ENCODE peak calls at places on chromosomes 1 and 21, in ten cellular contexts. P is fibroblast of lung; R is sciatic nerve; S is EL; K is T1000; E is substantia nigra; M is ascending aorta; Q is NCI-H2081; L is activated naive CD4-positive, alpha-beta T cell treated with anti-CD3 and anti-CD28 coated beads for 36 hours; A is Kasumi-1. G is an unnamed sample.

GRCh38 chr1:18929686-18930085 is 26.8 kb downstream of the IFFO2 start:
- DNase-seq in P (peak), R (no peak), S (peak), K (no peak), E (no peak), M (no peak), Q (no peak), L (no peak), A (no peak), G (peak)

GRCh38 chr1:60984066-60984799 is 98.1 kb upstream of the NFIA start:
- DNase-seq in P (peak), R (peak), S (peak), K (no peak), E (no peak), M (peak), Q (no peak), L (no peak), A (no peak), G (peak)

GRCh38 chr1:77556045-77556444 is 126.4 kb downstream of the ZZZ3 start:
- DNase-seq in P (no peak), R (no peak), S (no peak), K (no peak), E (no peak), M (no peak), Q (no peak), L (no peak), A (peak), G (no peak)

GRCh38 chr1:221669441-221669840 is 72.4 kb downstream of the DUSP10 start:
- DNase-seq in P (no peak), R (no peak), S (no peak), K (no peak), E (no peak), M (no peak), Q (peak), L (no peak), A (no peak), G (no peak)

GRCh38 chr1:58446368-58446767 is 100.2 kb downstream of the OMA1 start:
- DNase-seq in P (no peak), R (no peak), S (no peak), K (no peak), E (no peak), M (no peak), Q (no peak), L (no peak), A (no peak), G (no peak)

GRCh38 chr1:160083968-160084770 is 2.8 kb downstream of the KCNJ9 start:
- DNase-seq in P (peak), R (peak), S (no peak), K (no peak), E (peak), M (no peak), Q (peak), L (peak), A (no peak), G (peak)

GRCh38 chr1:89831462-89832113 is 10.8 kb downstream of the LRRC8D start:
- DNase-seq in P (no peak), R (no peak), S (no peak), K (no peak), E (peak), M (no peak), Q (no peak), L (no peak), A (no peak), G (no peak)

GRCh38 chr1:15260418-15261154 is 13.6 kb downstream of the FHAD1 start:
- DNase-seq in P (peak), R (no peak), S (peak), K (peak), E (no peak), M (no peak), Q (no peak), L (no peak), A (no peak), G (peak)

GRCh38 chr1:45334308-45335245 is 5.4 kb upstream of the TOE1 start:
- DNase-seq in P (no peak), R (no peak), S (no peak), K (no peak), E (peak), M (no peak), Q (no peak), L (no peak), A (peak), G (peak)

GRCh38 chr1:61083014-61083798 is 845 bp downstream of the NFIA start:
- DNase-seq in P (peak), R (peak), S (peak), K (peak), E (peak), M (no peak), Q (peak), L (peak), A (no peak), G (peak)

GRCh38 chr1:159991513-159991912 is 37.5 kb upstream of the SLAMF9 start:
- DNase-seq in P (no peak), R (no peak), S (no peak), K (no peak), E (no peak), M (no peak), Q (no peak), L (peak), A (peak), G (peak)

GRCh38 chr1:182770193-182770592 is 19.4 kb upstream of the NPL start:
- DNase-seq in P (no peak), R (no peak), S (no peak), K (no peak), E (no peak), M (no peak), Q (no peak), L (no peak), A (no peak), G (no peak)

GRCh38 chr1:71330991-71331390 is 250.2 kb upstream of the ZRANB2 start:
- DNase-seq in P (no peak), R (no peak), S (no peak), K (no peak), E (no peak), M (no peak), Q (no peak), L (no peak), A (no peak), G (no peak)

GRCh38 chr1:119488216-119488615 is 18.8 kb upstream of the HSD3B1 start:
- DNase-seq in P (no peak), R (no peak), S (no peak), K (no peak), E (no peak), M (no peak), Q (no peak), L (no peak), A (no peak), G (no peak)

GRCh38 chr1:19468397-19468956 is 16.9 kb downstream of the CAPZB start:
- DNase-seq in P (no peak), R (no peak), S (no peak), K (no peak), E (no peak), M (no peak), Q (no peak), L (peak), A (peak), G (peak)

GRCh38 chr1:4702927-4703326 is 48.5 kb downstream of the AJAP1 start:
- DNase-seq in P (peak), R (no peak), S (no peak), K (no peak), E (no peak), M (no peak), Q (no peak), L (no peak), A (no peak), G (no peak)

GRCh38 chr21:34830386-34831140 is 161.8 kb downstream of the CLIC6 start:
- DNase-seq in P (no peak), R (no peak), S (no peak), K (no peak), E (no peak), M (no peak), Q (no peak), L (no peak), A (no peak), G (no peak)

GRCh38 chr1:1918901-1919303 is at the start of gene TMEM52:
- DNase-seq in P (no peak), R (no peak), S (no peak), K (no peak), E (no peak), M (no peak), Q (no peak), L (peak), A (no peak), G (no peak)

G was measured in lung microvascular endothelial cell.